ENCODE peak calls at places on chromosome 6, in four cellular contexts. W, J, O and B are unnamed samples.

GRCh38 chr6:87636313-87636712 is 46.4 kb downstream of the ORC3 start:
- DNase-seq in O (no peak), J (no peak), W (no peak), B (no peak)

GRCh38 chr6:11381801-11382513 is 149.5 kb upstream of the NEDD9 start:
- DNase-seq in O (no peak), J (no peak), W (no peak), B (peak; percentile 34)

GRCh38 chr6:44104661-44105060 is 22.6 kb downstream of the MRPL14 start:
- DNase-seq in O (no peak), W (no peak), J (no peak), B (no peak)

GRCh38 chr6:138088307-138088744 is 18.9 kb downstream of the PERP start:
- DNase-seq in O (no peak), J (peak; percentile 42), W (no peak), B (no peak)

GRCh38 chr6:22146581-22147468 is 150.0 kb downstream of the PRL start:
- DNase-seq in W (no peak), J (no peak), O (no peak), B (no peak)

GRCh38 chr6:80527552-80528052 is 421.1 kb downstream of the BCKDHB start:
- DNase-seq in J (peak; percentile 93), W (no peak), O (no peak), B (no peak)

GRCh38 chr6:15313367-15313766 is 67.5 kb downstream of the JARID2 start:
- DNase-seq in W (no peak), J (no peak), O (no peak), B (no peak)

GRCh38 chr6:132357120-132357519 is 44.2 kb downstream of the MOXD1 start:
- DNase-seq in J (no peak), O (no peak), W (no peak), B (no peak)

GRCh38 chr6:116866281-116866871 is 10.7 kb upstream of the RFX6 start:
- DNase-seq in O (no peak), W (no peak), J (no peak), B (no peak)

DNA sequence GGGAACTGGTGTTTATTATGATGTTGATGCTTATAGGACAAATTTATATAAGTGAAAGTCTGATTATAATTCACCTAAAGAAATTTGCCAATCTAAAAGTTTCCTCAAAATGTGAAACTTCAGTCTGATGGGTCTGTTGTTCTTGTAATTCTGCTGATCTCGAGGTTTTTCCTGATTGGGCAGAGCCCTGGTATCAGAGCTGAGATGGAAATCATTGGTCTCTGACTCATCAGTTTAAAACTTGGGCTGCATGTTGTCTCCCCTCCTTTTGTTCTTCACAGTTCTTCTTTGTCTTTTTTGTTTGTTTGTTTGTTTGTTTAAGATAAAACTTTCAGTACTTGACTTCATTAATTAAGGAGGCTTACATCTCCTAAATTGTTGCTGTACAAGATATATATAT is 5.9 kb downstream of the SMAP1 start:
- DNase-seq in W (peak; percentile 7), J (no peak), O (peak; percentile 13), B (no peak)
- TF ChIP-seq TAF1 in W (no peak), J (no peak), O (no peak), B (no peak)

GRCh38 chr6:154277578-154278128 is 79.0 kb downstream of the IPCEF1 start:
- DNase-seq in O (no peak), J (no peak), W (no peak), B (no peak)

GRCh38 chr6:154276810-154277577 is 79.6 kb downstream of the IPCEF1 start:
- DNase-seq in J (peak; percentile 42), W (no peak), O (peak; percentile 22), B (no peak)

GRCh38 chr6:154274175-154274574 is 82.4 kb downstream of the IPCEF1 start:
- DNase-seq in J (no peak), O (no peak), W (no peak), B (no peak)
- TF ChIP-seq POLR2AphosphoS5 in J (no peak), O (no peak), W (no peak), B (no peak)

DNA sequence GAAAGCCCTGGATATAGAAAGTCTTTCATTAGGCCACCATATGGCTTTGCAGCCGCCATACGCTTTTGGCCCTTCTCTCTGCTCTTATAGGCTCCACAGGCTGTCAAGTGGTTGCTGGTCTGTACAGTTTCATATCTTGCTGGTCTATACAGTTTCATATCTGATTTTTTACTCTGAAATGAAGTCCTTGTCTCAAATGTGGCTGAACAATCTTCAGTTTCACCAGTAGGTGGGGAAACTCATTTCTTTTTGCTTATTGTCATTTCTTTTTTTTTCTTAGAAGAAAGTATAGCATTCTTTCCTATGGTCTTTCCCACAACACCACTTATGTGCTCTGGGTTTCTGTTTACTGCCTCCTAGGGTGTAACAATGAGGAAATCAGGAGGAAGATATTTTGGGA is 771.4 kb upstream of the MMS22L start:
- DNase-seq in W (no peak), J (no peak), O (no peak), B (no peak)
- TF ChIP-seq POLR2A in W (no peak), J (no peak), O (no peak), B (no peak)

GRCh38 chr6:19477563-19477962 is 359.6 kb upstream of the ID4 start:
- DNase-seq in W (no peak), O (no peak), J (no peak), B (no peak)

GRCh38 chr6:19478992-19479391 is 358.2 kb upstream of the ID4 start:
- DNase-seq in O (no peak), W (no peak), J (no peak), B (no peak)

GRCh38 chr6:19472850-19473249 is 364.3 kb upstream of the ID4 start:
- DNase-seq in J (no peak), W (no peak), O (peak; percentile 24), B (no peak)

GRCh38 chr6:19478273-19478672 is 358.9 kb upstream of the ID4 start:
- DNase-seq in W (no peak), J (no peak), O (no peak), B (no peak)
- TF ChIP-seq TAF1 in W (no peak), J (no peak), O (no peak), B (no peak)